ENCODE peak calls at places on chromosomes 6 and 20, in four cellular contexts. X is transverse colon, L is activated B cell treated with CpG ODN at 0.5 μM for 24 hours, D is ovary. G is an unnamed sample.

GRCh38 chr20:63494084-63494419 is 4.8 kb downstream of the EEF1A2 start:
- DNase-seq in X (no peak), D (no peak), L (no peak), G (no peak)

GRCh38 chr6:136411453-136412354 is 122.1 kb upstream of the BCLAF1 start:
- DNase-seq in L (no peak), X (peak; percentile 52), D (no peak), G (no peak)

GRCh38 chr20:44736170-44737021 is 9.3 kb upstream of the KCNK15 start:
- DNase-seq in X (peak; percentile 44), D (peak; percentile 67), L (no peak), G (no peak)

GRCh38 chr6:1686117-1687098 is 76.7 kb downstream of the FOXC1 start:
- DNase-seq in X (no peak), D (no peak), L (no peak), G (no peak)

GRCh38 chr6:4575724-4576123 is 200.5 kb upstream of the CDYL start:
- DNase-seq in D (no peak), X (no peak), L (no peak), G (no peak)

GRCh38 chr20:64140421-64140820 is 23.8 kb upstream of the MYT1 start:
- DNase-seq in X (no peak), D (no peak), L (no peak), G (no peak)

GRCh38 chr6:167350731-167351655 is 26.1 kb downstream of the TTLL2 start:
- DNase-seq in X (peak; percentile 87), D (peak; percentile 54), L (peak; percentile 77), G (peak; percentile 59)

GRCh38 chr6:135638108-135638507 is 140.6 kb upstream of the AHI1 start:
- DNase-seq in D (no peak), L (no peak), X (no peak), G (no peak)

GRCh38 chr20:1830240-1830639 is 65.0 kb upstream of the SIRPA start:
- DNase-seq in X (no peak), L (no peak), D (peak; percentile 25), G (no peak)

GRCh38 chr6:170152111-170152926 is 138.6 kb downstream of the DLL1 start:
- DNase-seq in X (peak; percentile 76), L (no peak), D (peak; percentile 27), G (no peak)

GRCh38 chr6:25354078-25354940 is 75.1 kb downstream of the CARMIL1 start:
- DNase-seq in L (no peak), D (no peak), X (no peak), G (no peak)

GRCh38 chr6:121925024-121925423 is 474.4 kb upstream of the HSF2 start:
- DNase-seq in D (no peak), L (no peak), X (no peak), G (no peak)

GRCh38 chr6:42938428-42938796 is 9.1 kb downstream of the CNPY3 start:
- DNase-seq in X (no peak), L (no peak), D (no peak), G (no peak)

DNA sequence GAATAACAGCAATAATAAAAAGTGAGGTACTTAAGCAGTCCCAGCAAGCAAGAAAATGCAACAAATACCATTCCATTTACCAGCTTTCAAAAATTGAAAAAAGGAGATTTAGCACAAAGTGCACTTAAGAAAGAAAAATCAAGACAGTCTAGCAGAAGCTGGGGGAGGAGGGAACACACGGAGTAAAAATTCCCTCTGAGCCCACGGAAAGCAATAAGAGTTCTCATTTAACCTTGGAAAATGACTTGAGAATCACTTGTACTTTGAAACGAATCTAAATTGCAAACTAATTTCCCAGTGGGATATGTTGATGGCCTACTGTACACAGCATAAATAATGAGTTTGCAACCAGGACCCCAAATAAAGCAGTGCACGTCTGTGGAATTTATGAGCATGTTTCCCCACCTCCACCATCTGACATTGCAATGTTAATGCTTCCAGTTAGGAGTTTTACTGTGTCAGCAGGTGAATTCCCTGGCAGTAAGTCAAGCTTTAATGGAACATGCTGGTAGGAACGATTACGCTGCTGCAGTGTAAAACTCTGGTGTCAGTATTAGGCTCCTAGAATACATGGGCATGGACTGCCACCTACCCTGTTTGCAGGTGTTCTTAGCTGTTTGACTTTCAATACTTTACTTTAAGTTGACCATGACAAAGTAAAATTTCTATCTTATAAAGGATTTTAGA is 386.8 kb downstream of the HDGFL1 start:
- DNase-seq in L (no peak), D (no peak), X (no peak), G (no peak)
- TF ChIP-seq CTCF in L (no peak), D (no peak), X (no peak), G (no peak)

DNA sequence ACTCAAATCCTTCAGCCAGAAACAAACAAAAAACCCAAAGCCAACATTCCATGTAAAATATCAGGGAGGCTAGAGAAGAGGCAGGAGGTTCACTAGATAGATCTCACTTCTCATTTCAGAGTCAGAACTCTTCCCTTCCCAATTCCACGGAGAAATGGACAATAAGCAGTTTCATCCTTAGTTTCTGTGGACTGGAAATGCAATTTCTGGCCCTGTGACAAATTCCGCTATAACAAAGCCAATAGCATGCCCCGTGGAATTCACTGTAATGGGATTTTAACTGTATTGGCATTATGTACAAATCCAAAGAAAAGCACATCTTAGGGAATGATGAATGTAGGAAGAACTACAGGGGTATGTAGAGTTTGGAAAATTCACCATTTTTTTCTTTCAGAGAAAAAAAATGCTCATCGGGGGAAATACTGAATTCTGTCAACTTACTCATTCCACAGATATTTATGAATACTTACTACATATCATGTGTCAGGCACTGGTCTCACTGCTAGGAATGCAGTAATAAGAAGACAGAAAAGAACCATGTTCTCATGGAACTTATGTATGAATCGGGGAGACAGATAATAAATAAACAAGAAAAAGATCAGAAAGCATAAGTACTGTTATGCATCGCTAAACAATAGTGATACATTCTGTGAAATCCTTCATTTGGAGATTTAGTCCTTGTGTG is 43.5 kb downstream of the KIF6 start:
- DNase-seq in X (no peak), D (no peak), L (no peak), G (no peak)
- TF ChIP-seq CTCF in X (no peak), D (no peak), L (no peak), G (no peak)

DNA sequence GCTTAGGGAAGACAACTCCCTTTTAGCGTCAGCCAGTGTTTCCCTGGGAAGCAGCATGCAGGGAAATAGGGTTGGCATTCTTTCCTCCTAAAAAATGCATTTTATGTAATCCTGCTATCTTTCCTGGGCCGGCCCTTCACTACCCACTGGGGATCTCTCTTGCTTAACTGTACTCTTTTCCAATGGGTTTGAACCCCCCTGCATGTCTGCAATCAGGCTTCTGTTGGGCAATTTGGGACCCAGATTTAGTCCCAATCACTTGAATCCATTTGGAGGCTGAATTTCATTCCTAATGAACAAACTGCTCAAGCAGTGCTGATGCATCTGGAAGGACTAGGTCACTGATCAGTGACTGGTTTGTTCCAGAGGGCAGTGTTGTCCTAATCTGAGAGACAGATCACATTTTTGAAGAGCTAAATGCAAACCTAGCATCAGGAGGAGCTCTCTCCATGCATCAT is 151.9 kb downstream of the TSHZ2 start:
- DNase-seq in D (no peak), X (no peak), L (no peak), G (no peak)
- TF ChIP-seq CTCF in D (no peak), X (no peak), L (no peak), G (no peak)

DNA sequence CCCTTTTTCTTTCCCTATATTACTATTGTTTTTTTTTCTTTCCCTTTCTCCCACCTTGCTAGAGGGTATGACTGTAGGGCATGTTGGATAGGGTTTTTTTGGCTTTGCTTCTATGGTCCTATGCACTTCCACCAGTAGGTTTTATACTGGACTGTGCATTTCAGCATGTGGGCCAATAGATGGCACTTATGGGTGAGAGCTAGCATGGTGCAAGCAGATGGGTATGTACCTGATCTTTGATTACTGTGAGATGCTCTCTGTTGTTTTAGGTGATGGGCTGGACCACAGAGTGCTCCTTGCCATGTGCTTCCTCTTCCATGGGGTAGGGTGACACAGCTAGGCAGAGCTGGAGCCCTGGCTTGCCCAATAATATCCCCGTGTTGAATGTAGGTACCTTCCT is 128.5 kb upstream of the CHD6 start:
- DNase-seq in L (no peak), D (no peak), X (no peak), G (no peak)
- TF ChIP-seq CTCF in L (no peak), D (no peak), X (no peak), G (no peak)

GRCh38 chr20:52312131-52312729 is 120.7 kb upstream of the ZFP64 start:
- DNase-seq in X (peak; percentile 22), L (no peak), D (peak; percentile 22), G (no peak)
- TF ChIP-seq CTCF in X (peak; percentile 53), L (no peak), D (peak; percentile 40), G (peak; percentile 81)

GRCh38 chr6:87483929-87484328 is 11.2 kb downstream of the SLC35A1 start:
- DNase-seq in X (no peak), L (no peak), D (no peak), G (no peak)
- TF ChIP-seq CTCF in X (no peak), L (no peak), D (no peak), G (no peak)

GRCh38 chr6:117907600-117908245 is 659 bp downstream of the SLC35F1 start:
- DNase-seq in D (no peak), X (no peak), L (no peak), G (no peak)

GRCh38 chr6:117908246-117909107 is 1.4 kb downstream of the SLC35F1 start:
- DNase-seq in D (no peak), X (no peak), L (no peak), G (no peak)

GRCh38 chr6:117906454-117906904 is 585 bp upstream of the SLC35F1 start:
- DNase-seq in L (no peak), X (no peak), D (no peak), G (no peak)

GRCh38 chr6:117909638-117910037 is 2.6 kb downstream of the SLC35F1 start:
- DNase-seq in X (no peak), L (no peak), D (no peak), G (no peak)

GRCh38 chr6:117906905-117907599 is at the start of gene SLC35F1:
- DNase-seq in D (no peak), L (peak; percentile 17), X (no peak), G (no peak)
- TF ChIP-seq CTCF in D (no peak), L (no peak), X (no peak), G (no peak)

GRCh38 chr6:88238065-88238464 is 71.9 kb upstream of the CNR1 start:
- DNase-seq in D (no peak), L (no peak), X (peak; percentile 33), G (no peak)
- TF ChIP-seq CTCF in D (no peak), L (no peak), X (peak; percentile 36), G (no peak)

DNA sequence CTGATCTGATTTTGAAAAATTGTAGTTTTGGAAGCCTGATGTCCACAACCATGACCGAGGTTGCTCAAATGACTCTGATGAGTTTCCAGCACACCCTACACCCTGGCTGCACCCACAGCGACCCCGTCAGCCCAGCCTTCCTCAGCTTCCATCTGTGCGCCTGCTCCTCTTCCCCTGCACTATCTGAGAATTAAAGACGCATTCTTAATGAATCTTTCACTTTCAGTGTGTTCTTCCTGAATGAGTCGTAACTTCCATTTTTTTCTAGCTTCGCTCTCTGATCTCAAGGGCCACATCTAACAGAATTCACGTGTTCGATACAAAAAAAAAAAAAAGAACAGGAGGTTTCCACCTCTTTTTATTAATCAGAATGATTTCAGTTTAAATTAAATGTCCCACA is 21.3 kb upstream of the RREB1 start:
- DNase-seq in L (peak; percentile 35), D (peak; percentile 58), X (peak; percentile 50), G (no peak)
- TF ChIP-seq CTCF in L (no peak), D (no peak), X (no peak), G (no peak)

GRCh38 chr6:143962644-143962929 is 45.5 kb downstream of the PLAGL1 start:
- DNase-seq in X (no peak), D (no peak), L (no peak), G (no peak)
- TF ChIP-seq CTCF in X (no peak), D (no peak), L (no peak), G (no peak)